ENCODE peak calls at places on chromosome 17, in four cellular contexts. Z is heart left ventricle, S is stomach, K is breast epithelium. Q is an unnamed sample.

GRCh38 chr17:5592382-5592781 is 8.1 kb upstream of the NLRP1 start:
- DNase-seq in S (no peak), Z (no peak), K (no peak), Q (no peak)

GRCh38 chr17:38918916-38919315 is 6.5 kb upstream of the LASP1NB start:
- DNase-seq in K (peak; percentile 7), Z (no peak), S (no peak), Q (peak; percentile 74)

GRCh38 chr17:19867654-19868395 is at the start of gene ULK2:
- DNase-seq in K (peak; percentile 24), S (peak; percentile 68), Z (peak; percentile 76), Q (peak; percentile 88)

GRCh38 chr17:19313066-19313745 is 49.3 kb downstream of the B9D1 start:
- DNase-seq in K (no peak), S (no peak), Z (no peak), Q (no peak)

GRCh38 chr17:62995377-62995885 is 29.4 kb downstream of the TANC2 start:
- DNase-seq in K (no peak), Z (no peak), S (peak; percentile 45), Q (no peak)

GRCh38 chr17:61426482-61427304 is 25.5 kb upstream of the TBX4 start:
- DNase-seq in Z (no peak), K (no peak), S (no peak), Q (no peak)

GRCh38 chr17:81422776-81423697 is 27.8 kb downstream of the BAHCC1 start:
- DNase-seq in S (peak; percentile 74), Z (peak; percentile 84), K (peak; percentile 81), Q (peak; percentile 95)

GRCh38 chr17:16407911-16408588 is 7.3 kb upstream of the TRPV2 start:
- DNase-seq in Z (peak; percentile 84), K (peak; percentile 59), S (peak; percentile 78), Q (peak; percentile 70)

GRCh38 chr17:14119546-14119945 is 50.2 kb downstream of the COX10 start:
- DNase-seq in S (no peak), Z (no peak), K (no peak), Q (no peak)

GRCh38 chr17:77332034-77332971 is 191.5 kb downstream of the SEC14L1 start:
- DNase-seq in K (peak; percentile 35), S (peak; percentile 32), Z (no peak), Q (peak; percentile 12)

GRCh38 chr17:62899349-62899748 is 66.7 kb upstream of the TANC2 start:
- DNase-seq in K (no peak), Z (peak; percentile 35), S (no peak), Q (no peak)

GRCh38 chr17:57468932-57469775 is 212.8 kb downstream of the MSI2 start:
- DNase-seq in Z (no peak), S (no peak), K (no peak), Q (no peak)

GRCh38 chr17:82943751-82944150 is 103.9 kb upstream of the ZNF750 start:
- DNase-seq in S (no peak), K (no peak), Z (no peak), Q (peak; percentile 54)

GRCh38 chr17:77660524-77660923 is 298.0 kb upstream of the TNRC6C start:
- DNase-seq in K (no peak), S (no peak), Z (no peak), Q (no peak)

GRCh38 chr17:1762233-1762905 is 509 bp downstream of the SERPINF1 start:
- DNase-seq in Z (peak; percentile 76), K (no peak), S (no peak), Q (no peak)

GRCh38 chr17:6789146-6789545 is 13.1 kb downstream of the FBXO39 start:
- DNase-seq in S (no peak), Z (no peak), K (no peak), Q (no peak)

GRCh38 chr17:28744802-28745051 is 916 bp downstream of the TRAF4 start:
- DNase-seq in K (no peak), Z (no peak), S (no peak), Q (no peak)

GRCh38 chr17:79597996-79598557 is 12.8 kb downstream of the RBFOX3 start:
- DNase-seq in K (no peak), S (no peak), Z (no peak), Q (no peak)

GRCh38 chr17:43171761-43172487 is 910 bp downstream of the NBR1 start:
- DNase-seq in Z (peak; percentile 65), S (no peak), K (peak; percentile 52), Q (peak; percentile 41)
- TF ChIP-seq CTCF in Z (peak; percentile 42), S (no peak), K (no peak), Q (no peak)

DNA sequence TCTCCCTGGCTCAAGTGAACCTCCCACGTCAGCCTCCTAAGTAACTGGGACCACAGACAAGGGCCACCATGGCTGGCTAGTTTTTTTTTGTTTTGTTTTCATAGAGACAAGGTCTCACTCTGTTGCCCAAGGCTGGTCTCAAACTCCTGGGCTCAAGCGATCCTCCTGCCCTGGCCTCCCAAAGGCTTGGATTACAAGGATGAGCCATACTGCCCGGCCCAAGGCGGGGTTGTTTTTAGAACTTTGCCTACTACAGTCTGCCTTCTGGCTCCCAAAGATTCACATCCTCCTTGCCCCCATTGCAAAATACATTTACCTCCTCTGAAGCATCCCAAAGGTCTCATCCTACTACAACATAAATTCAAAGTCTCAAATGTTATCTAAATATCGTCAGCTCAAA is 49.5 kb upstream of the PHOSPHO1 start:
- DNase-seq in Z (no peak), S (no peak), K (no peak), Q (peak; percentile 63)
- TF ChIP-seq POLR2A in Z (no peak), S (no peak), K (no peak), Q (no peak)

GRCh38 chr17:44912763-44913544 is 2.3 kb downstream of the GFAP start:
- DNase-seq in K (no peak), Z (no peak), S (no peak), Q (no peak)
- H3K4me3 ChIP-seq in K (no peak overlapping the region), Z (no peak overlapping the region), S (no peak overlapping the region), Q (no peak overlapping the region)

GRCh38 chr17:70423562-70423961 is 254.2 kb downstream of the KCNJ2 start:
- DNase-seq in K (no peak), S (no peak), Z (no peak), Q (no peak)

GRCh38 chr17:70426752-70427151 is 257.4 kb downstream of the KCNJ2 start:
- DNase-seq in S (no peak), K (no peak), Z (no peak), Q (no peak)

GRCh38 chr17:70420876-70421445 is 251.6 kb downstream of the KCNJ2 start:
- DNase-seq in S (no peak), Z (no peak), K (no peak), Q (no peak)

DNA sequence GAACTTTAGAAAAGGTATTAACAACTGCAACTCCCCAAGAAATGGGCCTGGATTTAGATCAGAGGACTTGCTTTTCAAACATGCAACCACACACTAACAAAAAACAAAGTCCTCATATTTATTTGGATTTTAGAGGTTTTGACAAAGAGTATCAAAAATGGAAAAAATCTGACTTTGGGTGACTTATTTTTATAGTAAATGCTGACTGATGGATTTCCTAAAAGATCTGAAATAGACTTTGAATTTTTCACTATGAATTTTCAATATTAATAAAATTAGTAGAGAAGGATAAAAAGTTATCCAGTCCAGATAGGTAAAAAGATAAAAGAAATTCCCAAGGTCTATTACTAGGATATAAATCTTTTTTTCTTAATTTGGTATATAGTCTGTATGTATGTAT is 253.5 kb downstream of the KCNJ2 start:
- DNase-seq in Z (no peak), S (no peak), K (no peak), Q (no peak)
- TF ChIP-seq CTCF in Z (no peak), S (no peak), K (no peak), Q (no peak)

GRCh38 chr17:32385121-32385520 is 35.2 kb downstream of the ZNF207 start:
- DNase-seq in K (no peak), S (no peak), Z (no peak), Q (no peak)
- TF ChIP-seq POLR2A in K (no peak), S (no peak), Z (no peak), Q (no peak)

GRCh38 chr17:59695943-59696681 is 11.1 kb downstream of the PTRH2 start:
- DNase-seq in K (no peak), S (no peak), Z (no peak), Q (no peak)
- H3K4me3 ChIP-seq in K (no peak overlapping the region), S (no peak overlapping the region), Z (no peak overlapping the region), Q (no peak overlapping the region)

Q was measured in lower leg skin.